ENCODE peak calls at places on chromosomes 11 and 22, in six cellular contexts. One of them, this sample, is unnamed.

GRCh38 chr22:46754110-46754799 is 8.2 kb upstream of the TBC1D22A start:
- DNase-seq in GM23248: peak; percentile 100
- DNase-seq in left ventricle myocardium inferior: peak; percentile 94
- DNase-seq in CD4-positive, CD25-positive, alpha-beta regulatory T cell: no peak
- DNase-seq in iPS DF 6.9: no peak
- DNase-seq in OCI-LY7: no peak
- DNase-seq in this sample: peak; percentile 93

GRCh38 chr22:29838599-29838956 is 504 bp upstream of the ASCC2 start:
- DNase-seq in CD4-positive, CD25-positive, alpha-beta regulatory T cell: no peak
- DNase-seq in iPS DF 6.9: no peak
- DNase-seq in GM23248: no peak
- DNase-seq in left ventricle myocardium inferior: no peak
- DNase-seq in OCI-LY7: no peak
- DNase-seq in this sample: no peak

GRCh38 chr22:42949159-42949558 is 65.8 kb downstream of the PACSIN2 start:
- DNase-seq in OCI-LY7: no peak
- DNase-seq in CD4-positive, CD25-positive, alpha-beta regulatory T cell: no peak
- DNase-seq in iPS DF 6.9: no peak
- DNase-seq in GM23248: peak; percentile 91
- DNase-seq in left ventricle myocardium inferior: no peak
- DNase-seq in this sample: no peak

GRCh38 chr11:18697581-18697980 is 998 bp upstream of the TMEM86A start:
- DNase-seq in GM23248: peak; percentile 29
- DNase-seq in left ventricle myocardium inferior: no peak
- DNase-seq in CD4-positive, CD25-positive, alpha-beta regulatory T cell: no peak
- DNase-seq in OCI-LY7: no peak
- DNase-seq in iPS DF 6.9: no peak
- DNase-seq in this sample: no peak

GRCh38 chr11:28343304-28344233 is 235.4 kb downstream of the METTL15 start:
- DNase-seq in GM23248: peak; percentile 81
- DNase-seq in OCI-LY7: no peak
- DNase-seq in iPS DF 6.9: no peak
- DNase-seq in CD4-positive, CD25-positive, alpha-beta regulatory T cell: peak; percentile 2
- DNase-seq in left ventricle myocardium inferior: no peak
- DNase-seq in this sample: no peak

GRCh38 chr22:24180316-24181087 is 785 bp upstream of the SUSD2 start:
- DNase-seq in iPS DF 6.9: no peak
- DNase-seq in GM23248: no peak
- DNase-seq in CD4-positive, CD25-positive, alpha-beta regulatory T cell: no peak
- DNase-seq in OCI-LY7: no peak
- DNase-seq in left ventricle myocardium inferior: peak; percentile 21
- DNase-seq in this sample: no peak

GRCh38 chr11:94151311-94151710 is 22.7 kb downstream of the PANX1 start:
- DNase-seq in CD4-positive, CD25-positive, alpha-beta regulatory T cell: no peak
- DNase-seq in iPS DF 6.9: no peak
- DNase-seq in GM23248: peak; percentile 33
- DNase-seq in left ventricle myocardium inferior: no peak
- DNase-seq in OCI-LY7: no peak
- DNase-seq in this sample: no peak

GRCh38 chr22:38649841-38650522 is 6.2 kb downstream of the FAM227A start:
- DNase-seq in iPS DF 6.9: no peak
- DNase-seq in left ventricle myocardium inferior: no peak
- DNase-seq in OCI-LY7: no peak
- DNase-seq in CD4-positive, CD25-positive, alpha-beta regulatory T cell: no peak
- DNase-seq in GM23248: no peak
- DNase-seq in this sample: no peak

GRCh38 chr22:22546490-22546889 is 12.6 kb downstream of the PRAME start:
- DNase-seq in GM23248: peak; percentile 8
- DNase-seq in CD4-positive, CD25-positive, alpha-beta regulatory T cell: no peak
- DNase-seq in OCI-LY7: no peak
- DNase-seq in iPS DF 6.9: no peak
- DNase-seq in left ventricle myocardium inferior: no peak
- DNase-seq in this sample: no peak

GRCh38 chr11:61054513-61054912 is 47.8 kb upstream of the CD5 start:
- DNase-seq in left ventricle myocardium inferior: no peak
- DNase-seq in CD4-positive, CD25-positive, alpha-beta regulatory T cell: no peak
- DNase-seq in GM23248: no peak
- DNase-seq in OCI-LY7: no peak
- DNase-seq in iPS DF 6.9: no peak
- DNase-seq in this sample: no peak
- H3K4me3 ChIP-seq in left ventricle myocardium inferior: no peak overlapping the region
- H3K4me3 ChIP-seq in CD4-positive, CD25-positive, alpha-beta regulatory T cell: no peak overlapping the region
- H3K4me3 ChIP-seq in GM23248: no peak overlapping the region
- H3K4me3 ChIP-seq in OCI-LY7: no peak overlapping the region
- H3K4me3 ChIP-seq in iPS DF 6.9: no peak overlapping the region
- H3K4me3 ChIP-seq in this sample: no peak overlapping the region

GRCh38 chr11:126277780-126278179 is 5.1 kb upstream of the TIRAP start:
- DNase-seq in OCI-LY7: no peak
- DNase-seq in CD4-positive, CD25-positive, alpha-beta regulatory T cell: no peak
- DNase-seq in left ventricle myocardium inferior: no peak
- DNase-seq in iPS DF 6.9: no peak
- DNase-seq in GM23248: no peak
- DNase-seq in this sample: no peak

GRCh38 chr11:126279191-126279590 is 3.7 kb upstream of the TIRAP start:
- DNase-seq in GM23248: no peak
- DNase-seq in left ventricle myocardium inferior: no peak
- DNase-seq in OCI-LY7: no peak
- DNase-seq in iPS DF 6.9: no peak
- DNase-seq in CD4-positive, CD25-positive, alpha-beta regulatory T cell: no peak
- DNase-seq in this sample: no peak

GRCh38 chr11:126281245-126281644 is 1.6 kb upstream of the TIRAP start:
- DNase-seq in left ventricle myocardium inferior: no peak
- DNase-seq in CD4-positive, CD25-positive, alpha-beta regulatory T cell: no peak
- DNase-seq in iPS DF 6.9: no peak
- DNase-seq in GM23248: no peak
- DNase-seq in OCI-LY7: no peak
- DNase-seq in this sample: no peak

GRCh38 chr11:126280595-126280994 is 2.3 kb upstream of the TIRAP start:
- DNase-seq in GM23248: no peak
- DNase-seq in left ventricle myocardium inferior: no peak
- DNase-seq in CD4-positive, CD25-positive, alpha-beta regulatory T cell: peak; percentile 28
- DNase-seq in iPS DF 6.9: no peak
- DNase-seq in OCI-LY7: peak; percentile 44
- DNase-seq in this sample: no peak

GRCh38 chr11:126277322-126277721 is 5.6 kb upstream of the TIRAP start:
- DNase-seq in CD4-positive, CD25-positive, alpha-beta regulatory T cell: no peak
- DNase-seq in OCI-LY7: no peak
- DNase-seq in GM23248: no peak
- DNase-seq in left ventricle myocardium inferior: no peak
- DNase-seq in iPS DF 6.9: no peak
- DNase-seq in this sample: no peak
- H3K27ac ChIP-seq in CD4-positive, CD25-positive, alpha-beta regulatory T cell: no peak overlapping the region
- H3K27ac ChIP-seq in OCI-LY7: no peak overlapping the region
- H3K27ac ChIP-seq in GM23248: no peak overlapping the region
- H3K27ac ChIP-seq in left ventricle myocardium inferior: no peak overlapping the region
- H3K27ac ChIP-seq in iPS DF 6.9: no peak overlapping the region
- H3K27ac ChIP-seq in this sample: no peak overlapping the region

GRCh38 chr11:75814369-75814685 is 683 bp upstream of the UVRAG start:
- DNase-seq in OCI-LY7: no peak
- DNase-seq in left ventricle myocardium inferior: no peak
- DNase-seq in iPS DF 6.9: peak; percentile 27
- DNase-seq in CD4-positive, CD25-positive, alpha-beta regulatory T cell: no peak
- DNase-seq in GM23248: no peak
- DNase-seq in this sample: no peak

GRCh38 chr11:75812542-75813040 is 2.4 kb upstream of the UVRAG start:
- DNase-seq in GM23248: no peak
- DNase-seq in CD4-positive, CD25-positive, alpha-beta regulatory T cell: no peak
- DNase-seq in left ventricle myocardium inferior: no peak
- DNase-seq in OCI-LY7: no peak
- DNase-seq in iPS DF 6.9: peak; percentile 18
- DNase-seq in this sample: no peak

GRCh38 chr11:75813126-75813525 is 1.9 kb upstream of the UVRAG start:
- DNase-seq in CD4-positive, CD25-positive, alpha-beta regulatory T cell: no peak
- DNase-seq in GM23248: no peak
- DNase-seq in iPS DF 6.9: no peak
- DNase-seq in left ventricle myocardium inferior: no peak
- DNase-seq in OCI-LY7: no peak
- DNase-seq in this sample: no peak

GRCh38 chr11:75814686-75815344 is at the start of gene UVRAG:
- DNase-seq in left ventricle myocardium inferior: peak; percentile 97
- DNase-seq in iPS DF 6.9: peak; percentile 92
- DNase-seq in CD4-positive, CD25-positive, alpha-beta regulatory T cell: peak; percentile 99
- DNase-seq in OCI-LY7: peak; percentile 99
- DNase-seq in GM23248: peak; percentile 99
- DNase-seq in this sample: peak; percentile 98

GRCh38 chr11:75813622-75814039 is 1.4 kb upstream of the UVRAG start:
- DNase-seq in OCI-LY7: no peak
- DNase-seq in GM23248: peak; percentile 52
- DNase-seq in left ventricle myocardium inferior: no peak
- DNase-seq in CD4-positive, CD25-positive, alpha-beta regulatory T cell: no peak
- DNase-seq in iPS DF 6.9: no peak
- DNase-seq in this sample: no peak
- H3K4me3 ChIP-seq in OCI-LY7: peak overlapping the region; percentile 92
- H3K4me3 ChIP-seq in GM23248: no peak overlapping the region
- H3K4me3 ChIP-seq in left ventricle myocardium inferior: peak overlapping the region; percentile 85
- H3K4me3 ChIP-seq in CD4-positive, CD25-positive, alpha-beta regulatory T cell: no peak overlapping the region
- H3K4me3 ChIP-seq in iPS DF 6.9: no peak overlapping the region
- H3K4me3 ChIP-seq in this sample: no peak overlapping the region

DNA sequence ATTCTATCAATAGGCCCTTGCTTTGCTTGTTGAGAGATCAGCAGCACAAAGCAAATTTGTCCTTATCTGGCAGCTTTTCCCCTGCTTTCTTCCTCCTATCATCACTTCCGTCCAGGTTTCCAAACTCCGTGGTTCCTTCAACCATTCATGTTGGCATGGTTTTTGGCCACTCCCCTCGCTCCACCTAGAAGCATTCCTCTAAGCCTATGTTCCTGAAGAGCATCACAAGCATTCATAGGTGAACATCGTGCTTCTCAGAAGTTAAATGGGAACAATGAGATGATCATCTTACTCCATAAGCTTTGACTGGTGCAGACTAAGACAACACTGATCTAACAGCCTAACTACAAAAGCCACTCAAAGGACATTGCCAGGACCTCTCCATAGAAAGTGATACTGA is 86.3 kb downstream of the ETS1 start:
- DNase-seq in iPS DF 6.9: no peak
- DNase-seq in OCI-LY7: no peak
- DNase-seq in left ventricle myocardium inferior: no peak
- DNase-seq in GM23248: no peak
- DNase-seq in CD4-positive, CD25-positive, alpha-beta regulatory T cell: peak; percentile 38
- DNase-seq in this sample: no peak
- H3K27ac ChIP-seq in iPS DF 6.9: no peak overlapping the region
- H3K27ac ChIP-seq in OCI-LY7: peak overlapping the region; percentile 41
- H3K27ac ChIP-seq in left ventricle myocardium inferior: peak overlapping the region; percentile 97
- H3K27ac ChIP-seq in GM23248: peak overlapping the region; percentile 98
- H3K27ac ChIP-seq in CD4-positive, CD25-positive, alpha-beta regulatory T cell: peak overlapping the region; percentile 97
- H3K27ac ChIP-seq in this sample: peak overlapping the region; percentile 93

GRCh38 chr22:50326959-50327710 is at the start of gene DENND6B:
- DNase-seq in left ventricle myocardium inferior: peak; percentile 85
- DNase-seq in GM23248: peak; percentile 93
- DNase-seq in iPS DF 6.9: no peak
- DNase-seq in OCI-LY7: peak; percentile 87
- DNase-seq in CD4-positive, CD25-positive, alpha-beta regulatory T cell: peak; percentile 68
- DNase-seq in this sample: peak; percentile 60
- H3K4me3 ChIP-seq in left ventricle myocardium inferior: peak within 1 kb of the TSS; percentile 93
- H3K4me3 ChIP-seq in GM23248: peak within 1 kb of the TSS; percentile 81
- H3K4me3 ChIP-seq in iPS DF 6.9: peak within 1 kb of the TSS; percentile 70
- H3K4me3 ChIP-seq in OCI-LY7: peak within 1 kb of the TSS; percentile 77
- H3K4me3 ChIP-seq in CD4-positive, CD25-positive, alpha-beta regulatory T cell: no peak within 1 kb of the TSS
- H3K4me3 ChIP-seq in this sample: peak within 1 kb of the TSS; percentile 98

GRCh38 chr22:44385781-44386180 is 73.0 kb upstream of the SHISAL1 start:
- DNase-seq in left ventricle myocardium inferior: no peak
- DNase-seq in GM23248: no peak
- DNase-seq in iPS DF 6.9: no peak
- DNase-seq in OCI-LY7: no peak
- DNase-seq in CD4-positive, CD25-positive, alpha-beta regulatory T cell: no peak
- DNase-seq in this sample: peak; percentile 34
- H3K27ac ChIP-seq in left ventricle myocardium inferior: no peak overlapping the region
- H3K27ac ChIP-seq in GM23248: no peak overlapping the region
- H3K27ac ChIP-seq in iPS DF 6.9: no peak overlapping the region
- H3K27ac ChIP-seq in OCI-LY7: no peak overlapping the region
- H3K27ac ChIP-seq in CD4-positive, CD25-positive, alpha-beta regulatory T cell: no peak overlapping the region
- H3K27ac ChIP-seq in this sample: no peak overlapping the region

GRCh38 chr11:47260366-47260765 is 2.6 kb downstream of the NR1H3 start:
- DNase-seq in OCI-LY7: no peak
- DNase-seq in iPS DF 6.9: no peak
- DNase-seq in CD4-positive, CD25-positive, alpha-beta regulatory T cell: no peak
- DNase-seq in left ventricle myocardium inferior: no peak
- DNase-seq in GM23248: no peak
- DNase-seq in this sample: no peak

GRCh38 chr11:47257178-47257517 is 648 bp upstream of the NR1H3 start:
- DNase-seq in left ventricle myocardium inferior: no peak
- DNase-seq in OCI-LY7: no peak
- DNase-seq in GM23248: no peak
- DNase-seq in iPS DF 6.9: no peak
- DNase-seq in CD4-positive, CD25-positive, alpha-beta regulatory T cell: no peak
- DNase-seq in this sample: no peak

GRCh38 chr11:47257518-47258316 is at the start of gene NR1H3:
- DNase-seq in iPS DF 6.9: no peak
- DNase-seq in left ventricle myocardium inferior: peak; percentile 86
- DNase-seq in OCI-LY7: peak; percentile 28
- DNase-seq in GM23248: peak; percentile 73
- DNase-seq in CD4-positive, CD25-positive, alpha-beta regulatory T cell: no peak
- DNase-seq in this sample: no peak

GRCh38 chr11:47259178-47259977 is 1.6 kb downstream of the NR1H3 start:
- DNase-seq in iPS DF 6.9: no peak
- DNase-seq in OCI-LY7: peak; percentile 72
- DNase-seq in GM23248: peak; percentile 46
- DNase-seq in left ventricle myocardium inferior: no peak
- DNase-seq in CD4-positive, CD25-positive, alpha-beta regulatory T cell: peak; percentile 52
- DNase-seq in this sample: no peak

GRCh38 chr11:47258317-47258902 is 614 bp downstream of the NR1H3 start:
- DNase-seq in CD4-positive, CD25-positive, alpha-beta regulatory T cell: no peak
- DNase-seq in OCI-LY7: no peak
- DNase-seq in GM23248: peak; percentile 17
- DNase-seq in left ventricle myocardium inferior: no peak
- DNase-seq in iPS DF 6.9: no peak
- DNase-seq in this sample: no peak
- H3K4me3 ChIP-seq in CD4-positive, CD25-positive, alpha-beta regulatory T cell: no peak overlapping the region
- H3K4me3 ChIP-seq in OCI-LY7: no peak overlapping the region
- H3K4me3 ChIP-seq in GM23248: peak overlapping the region; percentile 58
- H3K4me3 ChIP-seq in left ventricle myocardium inferior: peak overlapping the region; percentile 64
- H3K4me3 ChIP-seq in iPS DF 6.9: no peak overlapping the region
- H3K4me3 ChIP-seq in this sample: no peak overlapping the region

GRCh38 chr22:37260939-37261338 is 16.9 kb upstream of the RAC2 start:
- DNase-seq in left ventricle myocardium inferior: peak; percentile 55
- DNase-seq in CD4-positive, CD25-positive, alpha-beta regulatory T cell: peak; percentile 67
- DNase-seq in GM23248: peak; percentile 78
- DNase-seq in OCI-LY7: peak; percentile 78
- DNase-seq in iPS DF 6.9: no peak
- DNase-seq in this sample: peak; percentile 52
- H3K27ac ChIP-seq in left ventricle myocardium inferior: no peak overlapping the region
- H3K27ac ChIP-seq in CD4-positive, CD25-positive, alpha-beta regulatory T cell: no peak overlapping the region
- H3K27ac ChIP-seq in GM23248: no peak overlapping the region
- H3K27ac ChIP-seq in OCI-LY7: no peak overlapping the region
- H3K27ac ChIP-seq in iPS DF 6.9: no peak overlapping the region
- H3K27ac ChIP-seq in this sample: no peak overlapping the region

This sample was measured in RWPE2.